ENCODE peak calls at places on chromosome 9, in four cellular contexts. P is A549, X is SK-N-SH, Q is HepG2. E is an unnamed sample.

GRCh38 chr9:88270398-88270797 is 117.8 kb upstream of the SPIN1 start:
- DNase-seq in P (no peak), Q (no peak), X (no peak), E (no peak)

GRCh38 chr9:78644359-78644758 is 347.4 kb downstream of the PSAT1 start:
- DNase-seq in X (no peak), Q (no peak), P (no peak), E (no peak)

GRCh38 chr9:136109351-136110081 is 9.2 kb downstream of the TMEM250 start:
- DNase-seq in P (peak), X (peak), Q (no peak), E (peak)

GRCh38 chr9:71647094-71647591 is 121.2 kb downstream of the CEMIP2 start:
- DNase-seq in Q (no peak), X (no peak), P (no peak), E (peak)

GRCh38 chr9:118643118-118643517 is 726.1 kb downstream of the BRINP1 start:
- DNase-seq in X (no peak), P (peak), Q (no peak), E (no peak)

GRCh38 chr9:133813749-133814585 is 75.8 kb upstream of the SARDH start:
- DNase-seq in P (no peak), X (peak), Q (no peak), E (no peak)

GRCh38 chr9:111959960-111960359 is 63.3 kb downstream of the UGCG start:
- DNase-seq in Q (no peak), X (no peak), P (no peak), E (no peak)

GRCh38 chr9:18467696-18468095 is 6.3 kb upstream of the ADAMTSL1 start:
- DNase-seq in P (no peak), X (no peak), Q (no peak), E (no peak)

GRCh38 chr9:137786511-137786920 is 91.1 kb upstream of the CACNA1B start:
- DNase-seq in Q (no peak), X (no peak), P (no peak), E (no peak)

GRCh38 chr9:36936498-36936831 is 97.6 kb downstream of the PAX5 start:
- DNase-seq in P (no peak), X (no peak), Q (no peak), E (no peak)

GRCh38 chr9:80794197-80794596 is 895.1 kb downstream of the TLE1 start:
- DNase-seq in X (no peak), Q (no peak), P (no peak), E (no peak)

GRCh38 chr9:34025811-34026210 is 22.9 kb downstream of the UBAP2 start:
- DNase-seq in Q (no peak), X (no peak), P (no peak), E (no peak)

GRCh38 chr9:116000748-116001329 is 152.8 kb upstream of the PAPPA start:
- DNase-seq in X (peak), Q (peak), P (no peak), E (no peak)

GRCh38 chr9:108551030-108551964 is 304.5 kb downstream of the ACTL7B start:
- DNase-seq in X (no peak), P (peak), Q (no peak), E (no peak)

GRCh38 chr9:121399883-121400607 is 30.0 kb upstream of the STOM start:
- DNase-seq in Q (peak), X (peak), P (peak), E (peak)
- TF ChIP-seq PBX3 in Q (no peak), X (no peak), P (no peak), E (no peak)

DNA sequence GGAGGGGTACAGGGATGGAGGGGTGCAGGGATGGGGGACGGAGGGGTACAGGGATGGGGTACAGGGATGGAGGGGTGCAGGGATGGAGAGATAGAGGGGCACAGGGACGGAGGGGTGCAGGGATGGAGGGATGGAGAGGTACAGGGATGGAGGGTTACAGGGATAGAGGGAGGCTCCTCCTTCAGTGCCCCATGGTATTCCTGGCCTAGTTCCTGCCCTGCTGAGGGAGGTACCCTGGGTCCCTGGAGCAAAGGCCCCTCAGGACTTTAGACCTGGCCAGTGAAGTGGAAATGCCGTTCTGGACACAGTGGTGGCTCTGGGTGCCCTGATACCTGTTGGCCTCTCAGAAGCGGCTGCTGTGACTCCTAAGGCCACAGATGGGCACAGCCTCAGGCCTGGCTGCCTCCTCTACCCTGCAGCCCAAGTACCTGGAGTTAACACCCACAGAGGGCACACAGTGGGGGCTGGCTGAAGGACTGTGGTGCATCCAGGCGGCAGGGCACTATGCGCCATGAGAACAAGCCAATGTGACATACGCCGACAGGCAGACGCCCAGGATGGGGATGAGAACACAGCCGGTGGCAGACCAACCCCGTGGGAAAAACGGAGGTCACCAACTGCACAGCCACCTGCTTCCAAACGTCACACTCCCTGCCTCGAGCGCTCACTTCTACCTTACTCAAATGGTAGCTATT is 8.4 kb downstream of the PTGES2 start:
- DNase-seq in X (no peak), P (no peak), Q (no peak), E (no peak)
- TF ChIP-seq PBX3 in X (no peak), P (no peak), Q (no peak), E (no peak)

GRCh38 chr9:69307446-69308216 is 17.4 kb upstream of the ENTREP1 start:
- DNase-seq in P (no peak), Q (no peak), X (no peak), E (no peak)
- TF ChIP-seq PBX3 in P (no peak), Q (no peak), X (no peak), E (no peak)

GRCh38 chr9:97711223-97711626 is 14.1 kb upstream of the XPA start:
- DNase-seq in Q (no peak), P (no peak), X (no peak), E (no peak)
- TF ChIP-seq PBX3 in Q (no peak), P (no peak), X (no peak), E (no peak)